ENCODE peak calls at places on chromosomes 12 and 14, in five cellular contexts. One of them, this sample, is unnamed.

GRCh38 chr14:71212093-71212492 is 304.8 kb downstream of the PCNX1 start:
- DNase-seq in mucosa of descending colon: no peak
- DNase-seq in activated T-helper 9 cell treated with anti-CD3 and anti-CD28 coated beads, Interleukin-2, amount 50 U/mL, for 16 hours: no peak
- DNase-seq in sciatic nerve: no peak
- DNase-seq in cardiac muscle cell: no peak
- DNase-seq in this sample: no peak

GRCh38 chr12:53738834-53739284 is 11.6 kb upstream of the CALCOCO1 start:
- DNase-seq in mucosa of descending colon: no peak
- DNase-seq in activated T-helper 9 cell treated with anti-CD3 and anti-CD28 coated beads, Interleukin-2, amount 50 U/mL, for 16 hours: no peak
- DNase-seq in sciatic nerve: no peak
- DNase-seq in cardiac muscle cell: no peak
- DNase-seq in this sample: no peak

GRCh38 chr14:101854366-101854765 is 92.9 kb downstream of the PPP2R5C start:
- DNase-seq in mucosa of descending colon: peak
- DNase-seq in activated T-helper 9 cell treated with anti-CD3 and anti-CD28 coated beads, Interleukin-2, amount 50 U/mL, for 16 hours: no peak
- DNase-seq in sciatic nerve: no peak
- DNase-seq in cardiac muscle cell: no peak
- DNase-seq in this sample: no peak

GRCh38 chr14:20659813-20660395 is 18.4 kb upstream of the OR6S1 start:
- DNase-seq in mucosa of descending colon: no peak
- DNase-seq in activated T-helper 9 cell treated with anti-CD3 and anti-CD28 coated beads, Interleukin-2, amount 50 U/mL, for 16 hours: no peak
- DNase-seq in sciatic nerve: no peak
- DNase-seq in cardiac muscle cell: no peak
- DNase-seq in this sample: no peak

GRCh38 chr14:42228611-42229010 is 621.9 kb downstream of the LRFN5 start:
- DNase-seq in mucosa of descending colon: no peak
- DNase-seq in activated T-helper 9 cell treated with anti-CD3 and anti-CD28 coated beads, Interleukin-2, amount 50 U/mL, for 16 hours: no peak
- DNase-seq in sciatic nerve: no peak
- DNase-seq in cardiac muscle cell: no peak
- DNase-seq in this sample: no peak

GRCh38 chr12:85575115-85576096 is 260.8 kb downstream of the RASSF9 start:
- DNase-seq in mucosa of descending colon: no peak
- DNase-seq in activated T-helper 9 cell treated with anti-CD3 and anti-CD28 coated beads, Interleukin-2, amount 50 U/mL, for 16 hours: no peak
- DNase-seq in sciatic nerve: peak
- DNase-seq in cardiac muscle cell: peak
- DNase-seq in this sample: peak

GRCh38 chr14:84435820-84436326 is 1094.1 kb upstream of the FLRT2 start:
- DNase-seq in mucosa of descending colon: no peak
- DNase-seq in activated T-helper 9 cell treated with anti-CD3 and anti-CD28 coated beads, Interleukin-2, amount 50 U/mL, for 16 hours: no peak
- DNase-seq in sciatic nerve: no peak
- DNase-seq in cardiac muscle cell: no peak
- DNase-seq in this sample: no peak

GRCh38 chr14:100899841-100900771 is 3.4 kb downstream of the RTL1 start:
- DNase-seq in mucosa of descending colon: no peak
- DNase-seq in activated T-helper 9 cell treated with anti-CD3 and anti-CD28 coated beads, Interleukin-2, amount 50 U/mL, for 16 hours: no peak
- DNase-seq in sciatic nerve: peak
- DNase-seq in cardiac muscle cell: peak
- DNase-seq in this sample: no peak

GRCh38 chr14:80136358-80136757 is 74.9 kb downstream of the DIO2 start:
- DNase-seq in mucosa of descending colon: no peak
- DNase-seq in activated T-helper 9 cell treated with anti-CD3 and anti-CD28 coated beads, Interleukin-2, amount 50 U/mL, for 16 hours: no peak
- DNase-seq in sciatic nerve: no peak
- DNase-seq in cardiac muscle cell: no peak
- DNase-seq in this sample: no peak

GRCh38 chr12:3897400-3897910 is 24.3 kb upstream of the PARP11 start:
- DNase-seq in mucosa of descending colon: no peak
- DNase-seq in activated T-helper 9 cell treated with anti-CD3 and anti-CD28 coated beads, Interleukin-2, amount 50 U/mL, for 16 hours: no peak
- DNase-seq in sciatic nerve: no peak
- DNase-seq in cardiac muscle cell: no peak
- DNase-seq in this sample: no peak

GRCh38 chr12:89567691-89568239 is 41.9 kb upstream of the POC1B start:
- DNase-seq in mucosa of descending colon: no peak
- DNase-seq in activated T-helper 9 cell treated with anti-CD3 and anti-CD28 coated beads, Interleukin-2, amount 50 U/mL, for 16 hours: no peak
- DNase-seq in sciatic nerve: no peak
- DNase-seq in cardiac muscle cell: no peak
- DNase-seq in this sample: no peak

GRCh38 chr12:2550470-2551090 is 244.2 kb upstream of the FKBP4 start:
- DNase-seq in mucosa of descending colon: no peak
- DNase-seq in activated T-helper 9 cell treated with anti-CD3 and anti-CD28 coated beads, Interleukin-2, amount 50 U/mL, for 16 hours: no peak
- DNase-seq in sciatic nerve: no peak
- DNase-seq in cardiac muscle cell: no peak
- DNase-seq in this sample: no peak

GRCh38 chr14:67962215-67962644 is 142.7 kb downstream of the RAD51B start:
- DNase-seq in mucosa of descending colon: no peak
- DNase-seq in activated T-helper 9 cell treated with anti-CD3 and anti-CD28 coated beads, Interleukin-2, amount 50 U/mL, for 16 hours: no peak
- DNase-seq in sciatic nerve: no peak
- DNase-seq in cardiac muscle cell: no peak
- DNase-seq in this sample: peak

GRCh38 chr12:105235299-105235746 is 651 bp downstream of the APPL2 start:
- DNase-seq in mucosa of descending colon: no peak
- DNase-seq in activated T-helper 9 cell treated with anti-CD3 and anti-CD28 coated beads, Interleukin-2, amount 50 U/mL, for 16 hours: no peak
- DNase-seq in sciatic nerve: no peak
- DNase-seq in cardiac muscle cell: no peak
- DNase-seq in this sample: peak

GRCh38 chr12:62006076-62006732 is 254.0 kb upstream of the USP15 start:
- DNase-seq in mucosa of descending colon: no peak
- DNase-seq in activated T-helper 9 cell treated with anti-CD3 and anti-CD28 coated beads, Interleukin-2, amount 50 U/mL, for 16 hours: no peak
- DNase-seq in sciatic nerve: no peak
- DNase-seq in cardiac muscle cell: peak
- DNase-seq in this sample: peak

GRCh38 chr14:100547633-100548294 is 39.5 kb downstream of the BEGAIN start:
- DNase-seq in mucosa of descending colon: peak
- DNase-seq in activated T-helper 9 cell treated with anti-CD3 and anti-CD28 coated beads, Interleukin-2, amount 50 U/mL, for 16 hours: no peak
- DNase-seq in sciatic nerve: no peak
- DNase-seq in cardiac muscle cell: no peak
- DNase-seq in this sample: no peak

GRCh38 chr12:47705239-47705570 is 625 bp downstream of the RPAP3 start:
- DNase-seq in mucosa of descending colon: no peak
- DNase-seq in activated T-helper 9 cell treated with anti-CD3 and anti-CD28 coated beads, Interleukin-2, amount 50 U/mL, for 16 hours: no peak
- DNase-seq in sciatic nerve: no peak
- DNase-seq in cardiac muscle cell: no peak
- DNase-seq in this sample: no peak

GRCh38 chr12:68477256-68477655 is 133.4 kb upstream of the RAP1B start:
- DNase-seq in mucosa of descending colon: no peak
- DNase-seq in activated T-helper 9 cell treated with anti-CD3 and anti-CD28 coated beads, Interleukin-2, amount 50 U/mL, for 16 hours: no peak
- DNase-seq in sciatic nerve: no peak
- DNase-seq in cardiac muscle cell: no peak
- DNase-seq in this sample: no peak

GRCh38 chr14:99037777-99038176 is 234.2 kb downstream of the BCL11B start:
- DNase-seq in mucosa of descending colon: no peak
- DNase-seq in activated T-helper 9 cell treated with anti-CD3 and anti-CD28 coated beads, Interleukin-2, amount 50 U/mL, for 16 hours: no peak
- DNase-seq in sciatic nerve: no peak
- DNase-seq in cardiac muscle cell: no peak
- DNase-seq in this sample: no peak

GRCh38 chr14:100827751-100828447 is 2.0 kb downstream of the MEG3 start:
- DNase-seq in mucosa of descending colon: no peak
- DNase-seq in activated T-helper 9 cell treated with anti-CD3 and anti-CD28 coated beads, Interleukin-2, amount 50 U/mL, for 16 hours: no peak
- DNase-seq in sciatic nerve: no peak
- DNase-seq in cardiac muscle cell: no peak
- DNase-seq in this sample: no peak

GRCh38 chr14:93709249-93709648 is 79.0 kb downstream of the PRIMA1 start:
- DNase-seq in mucosa of descending colon: no peak
- DNase-seq in activated T-helper 9 cell treated with anti-CD3 and anti-CD28 coated beads, Interleukin-2, amount 50 U/mL, for 16 hours: no peak
- DNase-seq in sciatic nerve: no peak
- DNase-seq in cardiac muscle cell: no peak
- DNase-seq in this sample: no peak

GRCh38 chr12:31899136-31899535 is 60.1 kb upstream of the RESF1 start:
- DNase-seq in mucosa of descending colon: no peak
- DNase-seq in activated T-helper 9 cell treated with anti-CD3 and anti-CD28 coated beads, Interleukin-2, amount 50 U/mL, for 16 hours: no peak
- DNase-seq in sciatic nerve: no peak
- DNase-seq in cardiac muscle cell: no peak
- DNase-seq in this sample: no peak

GRCh38 chr14:71119075-71119474 is 211.8 kb downstream of the PCNX1 start:
- DNase-seq in mucosa of descending colon: no peak
- DNase-seq in activated T-helper 9 cell treated with anti-CD3 and anti-CD28 coated beads, Interleukin-2, amount 50 U/mL, for 16 hours: no peak
- DNase-seq in sciatic nerve: no peak
- DNase-seq in cardiac muscle cell: no peak
- DNase-seq in this sample: no peak

GRCh38 chr12:31033681-31034080 is 40.0 kb upstream of the DDX11 start:
- DNase-seq in mucosa of descending colon: no peak
- DNase-seq in activated T-helper 9 cell treated with anti-CD3 and anti-CD28 coated beads, Interleukin-2, amount 50 U/mL, for 16 hours: no peak
- DNase-seq in sciatic nerve: no peak
- DNase-seq in cardiac muscle cell: no peak
- DNase-seq in this sample: no peak

GRCh38 chr12:6307521-6307920 is 3.0 kb upstream of the PLEKHG6 start:
- DNase-seq in mucosa of descending colon: no peak
- DNase-seq in activated T-helper 9 cell treated with anti-CD3 and anti-CD28 coated beads, Interleukin-2, amount 50 U/mL, for 16 hours: no peak
- DNase-seq in sciatic nerve: no peak
- DNase-seq in cardiac muscle cell: no peak
- DNase-seq in this sample: peak

GRCh38 chr14:69535230-69535848 is 39.3 kb downstream of the CCDC177 start:
- DNase-seq in mucosa of descending colon: no peak
- DNase-seq in activated T-helper 9 cell treated with anti-CD3 and anti-CD28 coated beads, Interleukin-2, amount 50 U/mL, for 16 hours: no peak
- DNase-seq in sciatic nerve: no peak
- DNase-seq in cardiac muscle cell: peak
- DNase-seq in this sample: no peak

GRCh38 chr12:118107026-118107425 is 3.2 kb upstream of the VSIG10 start:
- DNase-seq in mucosa of descending colon: no peak
- DNase-seq in activated T-helper 9 cell treated with anti-CD3 and anti-CD28 coated beads, Interleukin-2, amount 50 U/mL, for 16 hours: no peak
- DNase-seq in sciatic nerve: no peak
- DNase-seq in cardiac muscle cell: no peak
- DNase-seq in this sample: no peak

GRCh38 chr12:16854465-16854864 is 248.5 kb upstream of the LMO3 start:
- DNase-seq in mucosa of descending colon: no peak
- DNase-seq in activated T-helper 9 cell treated with anti-CD3 and anti-CD28 coated beads, Interleukin-2, amount 50 U/mL, for 16 hours: no peak
- DNase-seq in sciatic nerve: no peak
- DNase-seq in cardiac muscle cell: no peak
- DNase-seq in this sample: no peak

GRCh38 chr14:93619176-93619793 is 169.0 kb downstream of the PRIMA1 start:
- DNase-seq in mucosa of descending colon: no peak
- DNase-seq in activated T-helper 9 cell treated with anti-CD3 and anti-CD28 coated beads, Interleukin-2, amount 50 U/mL, for 16 hours: no peak
- DNase-seq in sciatic nerve: no peak
- DNase-seq in cardiac muscle cell: peak
- DNase-seq in this sample: peak

GRCh38 chr12:109771746-109772621 is 58.4 kb downstream of the FAM222A start:
- DNase-seq in mucosa of descending colon: peak
- DNase-seq in activated T-helper 9 cell treated with anti-CD3 and anti-CD28 coated beads, Interleukin-2, amount 50 U/mL, for 16 hours: no peak
- DNase-seq in sciatic nerve: peak
- DNase-seq in cardiac muscle cell: no peak
- DNase-seq in this sample: no peak

GRCh38 chr12:89733579-89734201 is 25.1 kb upstream of the ATP2B1 start:
- DNase-seq in mucosa of descending colon: no peak
- DNase-seq in activated T-helper 9 cell treated with anti-CD3 and anti-CD28 coated beads, Interleukin-2, amount 50 U/mL, for 16 hours: no peak
- DNase-seq in sciatic nerve: no peak
- DNase-seq in cardiac muscle cell: no peak
- DNase-seq in this sample: no peak

GRCh38 chr12:19779393-19780056 is 340.2 kb downstream of the AEBP2 start:
- DNase-seq in mucosa of descending colon: no peak
- DNase-seq in activated T-helper 9 cell treated with anti-CD3 and anti-CD28 coated beads, Interleukin-2, amount 50 U/mL, for 16 hours: no peak
- DNase-seq in sciatic nerve: no peak
- DNase-seq in cardiac muscle cell: peak
- DNase-seq in this sample: no peak

GRCh38 chr12:44509471-44509870 is 366.6 kb downstream of the NELL2 start:
- DNase-seq in mucosa of descending colon: no peak
- DNase-seq in activated T-helper 9 cell treated with anti-CD3 and anti-CD28 coated beads, Interleukin-2, amount 50 U/mL, for 16 hours: no peak
- DNase-seq in sciatic nerve: no peak
- DNase-seq in cardiac muscle cell: no peak
- DNase-seq in this sample: no peak

GRCh38 chr12:128795530-128796361 is 28.0 kb downstream of the SLC15A4 start:
- DNase-seq in mucosa of descending colon: no peak
- DNase-seq in activated T-helper 9 cell treated with anti-CD3 and anti-CD28 coated beads, Interleukin-2, amount 50 U/mL, for 16 hours: no peak
- DNase-seq in sciatic nerve: no peak
- DNase-seq in cardiac muscle cell: no peak
- DNase-seq in this sample: peak

GRCh38 chr12:5247144-5247543 is 184.8 kb upstream of the NTF3 start:
- DNase-seq in mucosa of descending colon: no peak
- DNase-seq in activated T-helper 9 cell treated with anti-CD3 and anti-CD28 coated beads, Interleukin-2, amount 50 U/mL, for 16 hours: no peak
- DNase-seq in sciatic nerve: no peak
- DNase-seq in cardiac muscle cell: peak
- DNase-seq in this sample: no peak